ENCODE peak calls at places on chromosomes 12 and 14, in four cellular contexts. M is effector CD4-positive, alpha-beta T cell; Q is hypothalamus; A is Kasumi-1. S is an unnamed sample.

GRCh38 chr14:64549805-64550538 is at the start of gene PPP1R36:
- DNase-seq in M (no peak), Q (no peak), A (no peak), S (peak; percentile 26)

GRCh38 chr12:46509135-46509534 is 136.6 kb upstream of the SLC38A2 start:
- DNase-seq in M (no peak), Q (no peak), A (no peak), S (no peak)

GRCh38 chr14:100317897-100318808 is 5.0 kb upstream of the SLC25A47 start:
- DNase-seq in M (peak; percentile 64), Q (peak; percentile 46), A (no peak), S (peak; percentile 70)

GRCh38 chr12:126708492-126708896 is 1558.5 kb upstream of the TMEM132C start:
- DNase-seq in M (no peak), Q (no peak), A (no peak), S (no peak)

GRCh38 chr12:11085419-11085818 is 6.7 kb downstream of the TAS2R43 start:
- DNase-seq in M (no peak), Q (no peak), A (no peak), S (no peak)

GRCh38 chr14:95943699-95944098 is 67.1 kb downstream of the TUNAR start:
- DNase-seq in M (no peak), Q (peak; percentile 23), A (no peak), S (no peak)

GRCh38 chr12:95683418-95683817 is 107.1 kb downstream of the NTN4 start:
- DNase-seq in M (no peak), Q (no peak), A (no peak), S (no peak)

GRCh38 chr14:94028450-94028826 is 2.3 kb downstream of the OTUB2 start:
- DNase-seq in M (no peak), Q (no peak), A (peak; percentile 63), S (no peak)

GRCh38 chr12:19186722-19187661 is 57.5 kb downstream of the PLEKHA5 start:
- DNase-seq in M (no peak), Q (no peak), A (peak; percentile 46), S (no peak)

GRCh38 chr14:68020999-68021663 is 201.6 kb downstream of the RAD51B start:
- DNase-seq in M (no peak), Q (no peak), A (no peak), S (no peak)

GRCh38 chr12:24226745-24227350 is 277.4 kb upstream of the SOX5 start:
- DNase-seq in M (no peak), Q (peak; percentile 19), A (peak; percentile 58), S (no peak)

GRCh38 chr12:120725659-120726509 is at the start of gene ACADS:
- DNase-seq in M (peak; percentile 84), Q (peak; percentile 74), A (peak; percentile 71), S (peak; percentile 85)

GRCh38 chr14:22390824-22391461 is 198.1 kb downstream of the DAD1 start:
- DNase-seq in M (no peak), Q (no peak), A (no peak), S (no peak)

GRCh38 chr14:29927596-29928341 is at the start of gene PRKD1:
- DNase-seq in M (no peak), Q (peak; percentile 80), A (no peak), S (no peak)

GRCh38 chr12:106098691-106099200 is 40.0 kb downstream of the NUAK1 start:
- DNase-seq in M (no peak), Q (no peak), A (no peak), S (no peak)

GRCh38 chr12:24045816-24046257 is 96.4 kb upstream of the SOX5 start:
- DNase-seq in M (no peak), Q (no peak), A (no peak), S (no peak)

GRCh38 chr14:103624860-103625259 is 4.2 kb upstream of the KLC1 start:
- DNase-seq in M (no peak), Q (no peak), A (no peak), S (no peak)

GRCh38 chr12:124518051-124518932 is 49.1 kb downstream of the NCOR2 start:
- DNase-seq in M (no peak), Q (peak; percentile 92), A (peak; percentile 75), S (no peak)

GRCh38 chr12:93667672-93668071 is 9.5 kb upstream of the CRADD start:
- DNase-seq in M (no peak), Q (no peak), A (no peak), S (no peak)

GRCh38 chr12:107091989-107092641 is 1.2 kb downstream of the CRY1 start:
- DNase-seq in M (peak; percentile 3), Q (no peak), A (peak; percentile 89), S (peak; percentile 21)

GRCh38 chr12:15208140-15208539 is 13.1 kb downstream of the RERG start:
- DNase-seq in M (no peak), Q (no peak), A (no peak), S (no peak)

GRCh38 chr12:28689398-28690175 is 459.5 kb upstream of the FAR2 start:
- DNase-seq in M (no peak), Q (no peak), A (no peak), S (no peak)

S was measured in effector memory CD8-positive, alpha-beta T cell.